ENCODE peak calls at places on chromosome 17, in seven cellular contexts. U, R, T, M, S, B and Y are unnamed samples.

GRCh38 chr17:73166731-73167581 is 2.1 kb downstream of the SSTR2 start:
- DNase-seq in U (no peak), R (no peak), T (no peak), M (no peak), S (no peak), B (no peak), Y (no peak)

GRCh38 chr17:42155614-42156045 is 841 bp upstream of the RAB5C start:
- DNase-seq in U (no peak), R (no peak), T (no peak), M (no peak), S (no peak), B (no peak), Y (no peak)

GRCh38 chr17:34633351-34633750 is 54.0 kb downstream of the TMEM132E start:
- DNase-seq in U (no peak), R (no peak), T (no peak), M (no peak), S (no peak), B (no peak), Y (no peak)

GRCh38 chr17:7260601-7261376 is 1.5 kb downstream of the CLDN7 start:
- DNase-seq in U (no peak), R (peak; percentile 47), T (no peak), M (peak; percentile 86), S (peak; percentile 84), B (no peak), Y (peak; percentile 64)

GRCh38 chr17:77028900-77029299 is 111.9 kb upstream of the SEC14L1 start:
- DNase-seq in U (no peak), R (no peak), T (no peak), M (no peak), S (no peak), B (no peak), Y (no peak)

GRCh38 chr17:44144966-44145739 is 3.4 kb downstream of the HROB start:
- DNase-seq in U (no peak), R (no peak), T (no peak), M (no peak), S (no peak), B (no peak), Y (no peak)

GRCh38 chr17:78111727-78112507 is 16.6 kb downstream of the TMC6 start:
- DNase-seq in U (no peak), R (no peak), T (no peak), M (no peak), S (no peak), B (peak; percentile 19), Y (no peak)

GRCh38 chr17:36934759-36935630 is 2.3 kb upstream of the LHX1 start:
- DNase-seq in U (no peak), R (no peak), T (no peak), M (no peak), S (no peak), B (no peak), Y (no peak)

GRCh38 chr17:41659813-41660212 is 28.9 kb upstream of the EIF1 start:
- DNase-seq in U (no peak), R (no peak), T (no peak), M (no peak), S (no peak), B (no peak), Y (no peak)

GRCh38 chr17:44389723-44390202 is 314 bp upstream of the ITGA2B start:
- DNase-seq in U (peak; percentile 7), R (no peak), T (no peak), M (no peak), S (no peak), B (no peak), Y (no peak)

GRCh38 chr17:49110504-49110903 is 22.1 kb upstream of the B4GALNT2 start:
- DNase-seq in U (no peak), R (no peak), T (no peak), M (no peak), S (no peak), B (no peak), Y (no peak)

GRCh38 chr17:79410681-79411080 is 200.2 kb downstream of the RBFOX3 start:
- DNase-seq in U (no peak), R (no peak), T (no peak), M (no peak), S (no peak), B (no peak), Y (no peak)

GRCh38 chr17:67018429-67019125 is 25.8 kb upstream of the CACNG1 start:
- DNase-seq in U (no peak), R (no peak), T (no peak), M (no peak), S (peak; percentile 9), B (no peak), Y (no peak)

GRCh38 chr17:39194985-39195524 is 2.4 kb downstream of the CACNB1 start:
- DNase-seq in U (no peak), R (no peak), T (no peak), M (no peak), S (no peak), B (no peak), Y (no peak)

GRCh38 chr17:61770752-61771533 is 92.4 kb downstream of the BRIP1 start:
- DNase-seq in U (no peak), R (no peak), T (no peak), M (no peak), S (no peak), B (no peak), Y (no peak)

GRCh38 chr17:31803494-31804213 is 55.4 kb downstream of the COPRS start:
- DNase-seq in U (no peak), R (no peak), T (no peak), M (peak; percentile 37), S (peak; percentile 48), B (no peak), Y (no peak)

GRCh38 chr17:68229619-68230018 is 18.2 kb upstream of the AMZ2 start:
- DNase-seq in U (no peak), R (no peak), T (no peak), M (no peak), S (no peak), B (no peak), Y (no peak)

GRCh38 chr17:42706732-42707131 is 24.4 kb downstream of the CNTNAP1 start:
- DNase-seq in U (no peak), R (no peak), T (no peak), M (no peak), S (no peak), B (no peak), Y (no peak)

GRCh38 chr17:38656959-38657823 is 17.6 kb downstream of the EPOP start:
- DNase-seq in U (no peak), R (no peak), T (no peak), M (peak; percentile 27), S (no peak), B (no peak), Y (no peak)

GRCh38 chr17:28086519-28086918 is 44.0 kb downstream of the NLK start:
- DNase-seq in U (no peak), R (no peak), T (no peak), M (no peak), S (no peak), B (no peak), Y (no peak)

GRCh38 chr17:13520899-13521572 is 80.7 kb downstream of the HS3ST3A1 start:
- DNase-seq in U (no peak), R (no peak), T (no peak), M (no peak), S (no peak), B (no peak), Y (no peak)

GRCh38 chr17:32627233-32628008 is 140.6 kb downstream of the CDK5R1 start:
- DNase-seq in U (peak; percentile 53), R (no peak), T (no peak), M (peak; percentile 47), S (no peak), B (no peak), Y (no peak)

GRCh38 chr17:74097461-74098131 is 105.9 kb upstream of the RPL38 start:
- DNase-seq in U (no peak), R (no peak), T (no peak), M (no peak), S (no peak), B (no peak), Y (no peak)

GRCh38 chr17:56833812-56834379 is at the start of the genes C17orf67 and DGKE:
- DNase-seq in U (peak; percentile 99), R (peak; percentile 99), T (peak; percentile 99), M (peak; percentile 98), S (peak; percentile 99), B (peak; percentile 99), Y (peak; percentile 98)
- TF ChIP-seq POLR2A in U (no peak), R (no peak), T (peak; percentile 67), M (peak; percentile 50), S (peak; percentile 55), B (peak; percentile 86), Y (peak; percentile 83)

GRCh38 chr17:81429353-81429774 is 34.1 kb downstream of the BAHCC1 start:
- DNase-seq in U (peak; percentile 83), R (peak; percentile 90), T (peak; percentile 84), M (peak; percentile 90), S (peak; percentile 81), B (peak; percentile 78), Y (peak; percentile 82)
- TF ChIP-seq POLR2A in U (no peak), R (no peak), T (no peak), M (no peak), S (no peak), B (no peak), Y (no peak)

GRCh38 chr17:48102700-48103378 is 1.6 kb upstream of the CBX1 start:
- DNase-seq in U (no peak), R (no peak), T (no peak), M (peak; percentile 19), S (no peak), B (no peak), Y (no peak)

GRCh38 chr17:48103379-48103715 is 2.1 kb upstream of the CBX1 start:
- DNase-seq in U (no peak), R (no peak), T (no peak), M (peak; percentile 11), S (no peak), B (no peak), Y (no peak)

GRCh38 chr17:48100160-48100559 is 1.1 kb downstream of the CBX1 start:
- DNase-seq in U (no peak), R (no peak), T (no peak), M (no peak), S (no peak), B (no peak), Y (no peak)

GRCh38 chr17:48100591-48101011 is 677 bp downstream of the CBX1 start:
- DNase-seq in U (no peak), R (peak; percentile 46), T (peak; percentile 43), M (peak; percentile 55), S (peak; percentile 54), B (peak; percentile 62), Y (peak; percentile 57)

GRCh38 chr17:48101012-48101720 is at the start of gene CBX1:
- DNase-seq in U (peak; percentile 91), R (peak; percentile 94), T (peak; percentile 94), M (peak; percentile 95), S (peak; percentile 94), B (peak; percentile 89), Y (peak; percentile 88)
- TF ChIP-seq POLR2A in U (peak; percentile 55), R (no peak), T (peak; percentile 72), M (peak; percentile 62), S (peak; percentile 42), B (peak; percentile 85), Y (peak; percentile 75)

DNA sequence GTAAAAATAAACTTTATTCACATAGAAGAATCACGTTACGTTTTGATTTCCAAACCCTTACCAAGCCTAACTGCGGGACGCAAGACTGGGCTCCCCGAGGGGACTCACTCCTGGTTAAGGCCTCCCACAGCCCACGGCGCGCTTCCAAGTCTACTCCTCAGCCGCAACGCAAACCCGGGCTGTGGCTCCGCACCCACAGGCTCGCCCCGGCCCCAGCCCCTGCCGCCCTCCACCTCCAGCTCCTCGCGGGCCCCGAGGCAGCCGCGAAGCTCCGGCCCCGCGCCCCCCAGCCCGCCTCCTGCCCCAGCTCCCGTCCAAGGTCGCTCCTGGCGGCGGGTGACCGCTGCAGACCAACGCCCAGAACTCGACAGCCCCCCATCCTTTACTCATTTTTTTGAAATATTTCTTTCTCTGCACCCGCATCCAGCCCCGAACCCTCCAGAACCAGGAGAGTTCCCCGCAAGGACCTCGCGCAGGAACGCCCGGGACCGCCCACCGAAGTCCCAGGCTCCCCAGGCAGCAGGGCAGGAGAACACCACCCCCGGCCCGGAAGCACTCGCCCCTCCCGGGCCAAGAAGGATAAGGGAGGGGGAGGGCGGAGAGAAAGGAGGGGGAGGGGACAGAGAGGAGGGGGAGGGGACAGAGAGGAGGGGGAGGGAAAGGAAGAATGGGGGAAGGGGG is 918 bp downstream of the USP22 start:
- DNase-seq in U (peak; percentile 83), R (peak; percentile 80), T (peak; percentile 91), M (peak; percentile 85), S (peak; percentile 87), B (peak; percentile 84), Y (peak; percentile 82)
- TF ChIP-seq POLR2A in U (no peak), R (no peak), T (no peak), M (peak; percentile 11), S (peak; percentile 41), B (no peak), Y (peak; percentile 54)